ENCODE peak calls at places on chromosomes 3 and 15, in seven cellular contexts. P is upper lobe of right lung, X is HL-60, E is prostate gland, Q is H9, A is hepatocyte, I is left lung. K is an unnamed sample.

GRCh38 chr3:195239121-195239520 is 31.8 kb downstream of the XXYLT1 start:
- DNase-seq in Q (no peak), A (no peak), X (no peak), P (no peak), E (no peak), I (no peak), K (no peak)

GRCh38 chr3:184240384-184241140 is 8.2 kb downstream of the ALG3 start:
- DNase-seq in A (no peak), P (no peak), I (no peak), E (no peak), Q (no peak), X (no peak), K (no peak)

GRCh38 chr15:31346367-31347066 is 19.9 kb downstream of the KLF13 start:
- DNase-seq in A (no peak), X (no peak), E (no peak), Q (no peak), I (peak; percentile 33), P (peak; percentile 54), K (no peak)

GRCh38 chr15:93982226-93982641 is 249.1 kb upstream of the MCTP2 start:
- DNase-seq in I (no peak), A (no peak), P (no peak), E (no peak), Q (no peak), X (no peak), K (no peak)

GRCh38 chr15:60102748-60103147 is 98.6 kb downstream of the FOXB1 start:
- DNase-seq in E (no peak), A (no peak), Q (no peak), P (no peak), X (no peak), I (no peak), K (no peak)

GRCh38 chr3:38643592-38643991 is 5.9 kb downstream of the SCN5A start:
- DNase-seq in I (no peak), X (no peak), A (no peak), P (no peak), Q (no peak), E (no peak), K (peak; percentile 12)

GRCh38 chr15:38626443-38627050 is 61.9 kb upstream of the RASGRP1 start:
- DNase-seq in X (no peak), Q (no peak), E (no peak), P (no peak), A (no peak), I (no peak), K (no peak)

GRCh38 chr3:177640319-177640997 is 443.2 kb upstream of the TBL1XR1 start:
- DNase-seq in E (no peak), I (no peak), X (no peak), P (no peak), A (no peak), Q (peak; percentile 31), K (no peak)

GRCh38 chr3:72550582-72551262 is 297.5 kb downstream of the SHQ1 start:
- DNase-seq in Q (no peak), X (no peak), I (no peak), A (no peak), P (no peak), E (no peak), K (no peak)

GRCh38 chr3:99751649-99752048 is 66.0 kb upstream of the CMSS1 start:
- DNase-seq in I (no peak), Q (no peak), A (no peak), E (no peak), P (no peak), X (no peak), K (no peak)

GRCh38 chr3:99753268-99753975 is 64.2 kb upstream of the CMSS1 start:
- DNase-seq in X (no peak), Q (peak; percentile 47), E (no peak), P (no peak), A (peak; percentile 79), I (no peak), K (no peak)

DNA sequence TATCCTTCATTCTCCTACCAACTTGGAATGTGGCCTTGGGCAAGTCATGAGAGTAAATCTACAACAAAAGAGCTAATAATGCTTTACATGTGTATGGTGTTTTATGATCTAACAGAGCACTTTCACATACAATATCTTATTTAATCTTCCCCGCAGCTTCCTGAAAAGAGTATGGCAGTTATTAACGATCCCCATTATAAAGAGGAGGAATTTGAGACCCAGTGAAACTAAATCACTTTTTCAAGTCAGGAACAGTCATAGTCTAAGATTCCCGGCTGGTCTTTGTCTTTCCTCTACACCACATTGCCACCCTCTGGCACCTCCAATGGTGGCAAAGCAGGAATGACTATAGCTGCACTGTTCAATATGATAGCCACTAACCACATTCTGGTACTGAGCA is 69.7 kb upstream of the CMSS1 start:
- DNase-seq in A (peak; percentile 28), I (no peak), P (no peak), X (no peak), E (no peak), Q (no peak), K (no peak)
- TF ChIP-seq CTCF in A (peak; percentile 43), I (peak; percentile 17), P (peak; percentile 29), X (no peak), E (peak; percentile 23), Q (peak; percentile 41), K (no peak)

DNA sequence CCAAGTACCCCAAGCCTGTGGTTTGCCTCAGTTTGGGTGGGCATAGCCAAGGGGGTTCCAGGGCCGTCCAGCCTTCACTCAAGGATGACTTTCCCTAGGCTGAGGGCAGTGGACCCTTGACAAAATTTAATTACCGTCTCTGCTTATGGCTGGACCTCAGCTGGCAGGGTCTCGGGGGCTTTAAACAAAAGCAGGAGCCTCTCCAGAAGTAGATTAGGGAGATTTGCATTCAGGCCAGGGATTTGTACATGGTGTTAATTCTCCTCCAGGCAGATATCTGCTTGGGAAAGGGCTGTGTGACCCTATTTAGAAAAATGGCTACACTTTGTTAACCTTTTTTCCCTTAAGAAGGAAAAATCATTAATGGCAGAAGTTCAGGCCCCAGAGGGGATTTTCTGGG is 329.1 kb upstream of the C2CD4B start:
- DNase-seq in A (no peak), E (no peak), I (no peak), X (no peak), Q (no peak), P (no peak), K (no peak)
- H3K27ac ChIP-seq in A (no peak overlapping the region), E (no peak overlapping the region), I (no peak overlapping the region), X (no peak overlapping the region), Q (no peak overlapping the region), P (no peak overlapping the region), K (no peak overlapping the region)

GRCh38 chr15:49621327-49622210 is 721 bp downstream of the DTWD1 start:
- DNase-seq in I (no peak), P (no peak), A (no peak), Q (no peak), E (no peak), X (peak; percentile 35), K (no peak)

GRCh38 chr15:49624046-49624445 is 3.2 kb downstream of the DTWD1 start:
- DNase-seq in X (no peak), A (no peak), P (no peak), E (no peak), I (no peak), Q (no peak), K (no peak)

GRCh38 chr15:49620658-49621326 is at the start of the genes DTWD1 and FAM227B:
- DNase-seq in P (peak; percentile 99), X (peak; percentile 93), E (peak; percentile 95), Q (peak; percentile 97), I (peak; percentile 97), A (peak; percentile 98), K (peak; percentile 88)

GRCh38 chr15:49620174-49620573 is 444 bp downstream of the FAM227B start:
- DNase-seq in E (no peak), X (peak; percentile 63), Q (no peak), I (no peak), P (no peak), A (no peak), K (no peak)

GRCh38 chr15:49622561-49622960 is 1.7 kb downstream of the DTWD1 start:
- DNase-seq in A (no peak), X (no peak), Q (no peak), E (no peak), P (no peak), I (no peak), K (no peak)
- TF ChIP-seq CTCF in A (peak; percentile 14), X (no peak), Q (peak; percentile 45), E (no peak), P (no peak), I (peak; percentile 10), K (no peak)

GRCh38 chr3:33954956-33955355 is 156.5 kb downstream of the PDCD6IP start:
- DNase-seq in Q (peak; percentile 37), X (no peak), P (no peak), A (no peak), I (no peak), E (no peak), K (no peak)
- H3K27ac ChIP-seq in Q (no peak overlapping the region), X (no peak overlapping the region), P (no peak overlapping the region), A (no peak overlapping the region), I (no peak overlapping the region), E (no peak overlapping the region), K (no peak overlapping the region)

GRCh38 chr3:155938409-155938808 is 68.0 kb downstream of the GMPS start:
- DNase-seq in A (no peak), Q (no peak), P (no peak), E (no peak), I (no peak), X (no peak), K (no peak)

DNA sequence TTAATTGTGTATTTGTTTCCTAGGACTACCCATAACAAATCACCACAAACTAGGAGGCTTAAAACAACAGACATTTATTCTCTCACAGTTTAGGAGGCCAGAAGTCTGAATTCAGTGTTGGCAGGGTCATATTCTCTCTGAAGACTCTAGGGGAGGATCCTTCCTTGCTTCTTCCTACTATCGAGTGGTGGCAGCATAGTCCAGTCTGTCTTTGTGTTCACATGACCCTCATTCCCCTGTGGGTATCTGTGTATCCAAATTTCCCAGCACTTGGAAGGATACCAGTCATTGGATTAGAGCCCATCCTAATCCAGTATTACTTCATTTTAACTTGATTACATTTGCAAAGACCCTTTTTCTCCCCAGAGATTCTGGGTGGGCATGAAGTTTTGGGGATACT is 63.8 kb downstream of the GMPS start:
- DNase-seq in X (no peak), Q (no peak), P (no peak), E (no peak), I (no peak), A (no peak), K (no peak)
- TF ChIP-seq CTCF in X (no peak), Q (no peak), P (no peak), E (no peak), I (no peak), A (no peak), K (no peak)

GRCh38 chr15:64571857-64572291 is 111.5 kb downstream of the ZNF609 start:
- DNase-seq in A (no peak), I (no peak), X (no peak), E (no peak), Q (no peak), P (no peak), K (no peak)
- H3K27ac ChIP-seq in A (no peak overlapping the region), I (peak overlapping the region; percentile 20), X (peak overlapping the region; percentile 21), E (no peak overlapping the region), Q (no peak overlapping the region), P (no peak overlapping the region), K (no peak overlapping the region)